ENCODE peak calls at places on chromosomes 4 and X, in nine cellular contexts. E is stomach, C is vagina, Y is OCI-LY7, O is dorsolateral prefrontal cortex, Q is endodermal cell, K is fibroblast of pulmonary artery, W is AG10803, N is neural crest cell. L is an unnamed sample.

GRCh38 chrX:14528629-14529287 is 578 bp upstream of the GLRA2 start:
- DNase-seq in E (peak), C (no peak), Y (peak), O (peak), Q (peak), K (peak), W (peak), N (peak), L (peak)

GRCh38 chr4:41657561-41657960 is 91.0 kb downstream of the PHOX2B start:
- DNase-seq in E (no peak), C (no peak), Y (no peak), O (no peak), Q (no peak), K (no peak), W (no peak), N (no peak), L (no peak)

GRCh38 chr4:63728480-63729177 is 680.6 kb downstream of the TECRL start:
- DNase-seq in E (no peak), C (no peak), Y (no peak), O (no peak), Q (peak), K (peak), W (no peak), N (no peak), L (no peak)

GRCh38 chr4:85486425-85487101 is 11.6 kb downstream of the ARHGAP24 start:
- DNase-seq in E (no peak), C (no peak), Y (no peak), O (no peak), Q (no peak), K (peak), W (peak), N (no peak), L (no peak)

GRCh38 chr4:93203708-93204107 is 624.8 kb upstream of the ATOH1 start:
- DNase-seq in E (no peak), C (no peak), Y (no peak), O (no peak), Q (peak), K (peak), W (no peak), N (no peak), L (no peak)

GRCh38 chr4:2806392-2807355 is 13.8 kb downstream of the SH3BP2 start:
- DNase-seq in E (peak), C (no peak), Y (no peak), O (peak), Q (no peak), K (peak), W (peak), N (no peak), L (no peak)

GRCh38 chrX:36583674-36584073 is 424.5 kb upstream of the FAM47C start:
- DNase-seq in E (no peak), C (no peak), Y (no peak), O (no peak), Q (no peak), K (no peak), W (no peak), N (no peak), L (no peak)

GRCh38 chrX:8043121-8043520 is 115.9 kb upstream of the PNPLA4 start:
- DNase-seq in E (no peak), C (no peak), Y (no peak), O (no peak), Q (no peak), K (no peak), W (no peak), N (no peak), L (no peak)

GRCh38 chrX:141760761-141761160 is 62.2 kb upstream of the SPANXD start:
- DNase-seq in E (no peak), C (no peak), Y (no peak), O (no peak), Q (no peak), K (peak), W (peak), N (no peak), L (no peak)

GRCh38 chr4:6956087-6956433 is 46.4 kb downstream of the TBC1D14 start:
- DNase-seq in E (peak), C (no peak), Y (no peak), O (peak), Q (peak), K (no peak), W (no peak), N (no peak), L (no peak)

GRCh38 chr4:110611968-110612447 is 10.9 kb downstream of the PITX2 start:
- DNase-seq in E (no peak), C (no peak), Y (no peak), O (no peak), Q (peak), K (no peak), W (no peak), N (no peak), L (no peak)

GRCh38 chr4:87811977-87812376 is 12.6 kb downstream of the IBSP start:
- DNase-seq in E (no peak), C (no peak), Y (no peak), O (no peak), Q (no peak), K (no peak), W (no peak), N (no peak), L (no peak)

GRCh38 chr4:84606645-84607044 is 23.7 kb downstream of the CDS1 start:
- DNase-seq in E (no peak), C (no peak), Y (no peak), O (no peak), Q (no peak), K (no peak), W (no peak), N (no peak), L (no peak)

GRCh38 chrX:111151764-111152163 is 55.8 kb downstream of the PAK3 start:
- DNase-seq in E (no peak), C (no peak), Y (no peak), O (no peak), Q (no peak), K (no peak), W (no peak), N (no peak), L (no peak)

GRCh38 chrX:153378607-153379006 is 22.5 kb downstream of the PNMA6E start:
- DNase-seq in E (no peak), C (no peak), Y (no peak), O (no peak), Q (no peak), K (no peak), W (no peak), N (no peak), L (no peak)

GRCh38 chr4:18568600-18568999 is 547.0 kb upstream of the LCORL start:
- DNase-seq in E (no peak), C (no peak), Y (no peak), O (no peak), Q (no peak), K (no peak), W (no peak), N (no peak), L (no peak)

GRCh38 chr4:101000496-101000895 is 346.8 kb downstream of the PPP3CA start:
- DNase-seq in E (no peak), C (no peak), Y (no peak), O (no peak), Q (no peak), K (peak), W (no peak), N (no peak), L (no peak)

GRCh38 chrX:42778096-42778495 is at the start of gene PPP1R2C:
- DNase-seq in E (no peak), C (no peak), Y (no peak), O (no peak), Q (no peak), K (no peak), W (no peak), N (no peak), L (no peak)

GRCh38 chrX:139563251-139563650 is 32.7 kb downstream of the F9 start:
- DNase-seq in E (no peak), C (no peak), Y (no peak), O (no peak), Q (no peak), K (no peak), W (no peak), N (no peak), L (no peak)

DNA sequence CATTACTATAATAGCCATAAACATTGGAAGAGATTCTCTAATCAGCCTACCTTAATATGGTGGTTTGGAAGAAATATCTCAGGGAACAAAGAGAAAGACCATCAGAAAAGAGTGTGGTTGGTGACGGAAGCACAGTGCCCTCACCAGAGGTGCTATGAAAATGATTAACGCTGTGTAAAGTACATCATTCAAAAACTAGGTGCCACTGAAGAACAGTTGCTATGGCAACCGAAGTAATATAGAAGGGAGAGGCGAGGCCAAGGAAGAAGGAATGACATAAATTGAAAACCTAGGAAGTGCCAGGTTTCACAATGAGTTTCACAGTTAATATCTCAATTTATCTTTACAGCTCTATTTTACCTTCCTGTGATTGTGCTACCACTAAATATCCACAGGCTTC is 57.0 kb upstream of the ARSJ start:
- DNase-seq in E (no peak), C (no peak), Y (no peak), O (no peak), Q (no peak), K (no peak), W (no peak), N (no peak), L (no peak)
- TF ChIP-seq CTCF in E (no peak), C (no peak), Y (no peak), O (no peak), Q (no peak), K (no peak), W (no peak), N (no peak), L (no peak)

GRCh38 chrX:103467870-103468269 is 51.4 kb downstream of the RAB40A start:
- DNase-seq in E (no peak), C (no peak), Y (no peak), O (no peak), Q (no peak), K (no peak), W (no peak), N (no peak), L (no peak)

GRCh38 chrX:103464774-103465117 is 54.5 kb downstream of the RAB40A start:
- DNase-seq in E (peak), C (no peak), Y (peak), O (peak), Q (peak), K (peak), W (peak), N (peak), L (peak)

GRCh38 chrX:103467156-103467555 is 52.1 kb downstream of the RAB40A start:
- DNase-seq in E (no peak), C (no peak), Y (no peak), O (no peak), Q (no peak), K (no peak), W (no peak), N (no peak), L (no peak)

GRCh38 chrX:103461156-103461555 is 58.1 kb downstream of the RAB40A start:
- DNase-seq in E (no peak), C (no peak), Y (no peak), O (no peak), Q (no peak), K (no peak), W (peak), N (no peak), L (no peak)

DNA sequence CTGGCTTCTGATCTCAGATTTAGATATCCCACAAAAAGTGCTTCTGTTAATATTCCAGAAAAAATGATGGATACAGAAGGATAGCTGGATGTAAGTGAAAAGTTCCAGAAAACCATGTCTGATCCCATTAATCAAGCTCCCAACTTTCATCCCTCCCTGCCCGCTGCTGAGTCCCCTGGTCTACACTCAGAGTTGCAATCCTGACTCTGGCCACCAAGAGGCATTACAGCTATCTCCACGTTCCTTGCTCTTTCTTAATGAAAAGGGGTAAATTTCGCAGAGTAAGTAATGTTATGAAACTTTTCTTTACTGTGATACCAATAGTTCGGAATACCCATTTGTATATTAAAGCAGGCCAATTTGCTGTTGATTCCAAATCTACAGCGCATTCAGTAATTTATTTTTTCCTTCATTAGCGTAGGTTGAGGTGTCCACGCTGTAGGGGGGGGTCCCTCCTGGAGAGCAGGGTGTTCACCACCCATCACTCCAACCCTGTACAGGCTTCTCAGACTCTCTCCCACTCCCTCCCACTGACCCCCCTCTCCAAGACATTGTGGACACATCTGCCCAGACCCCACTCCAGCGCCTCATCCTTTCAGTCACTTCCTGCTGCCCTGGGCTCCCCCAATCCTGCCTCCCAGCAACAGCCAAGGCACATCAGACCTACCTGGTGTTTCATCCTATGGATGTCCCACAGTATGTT is 55.1 kb downstream of the RAB40A start:
- DNase-seq in E (no peak), C (no peak), Y (peak), O (no peak), Q (peak), K (peak), W (peak), N (peak), L (no peak)
- TF ChIP-seq CTCF in E (no peak), C (no peak), Y (no peak), O (peak), Q (peak), K (peak), W (peak), N (peak), L (no peak)

DNA sequence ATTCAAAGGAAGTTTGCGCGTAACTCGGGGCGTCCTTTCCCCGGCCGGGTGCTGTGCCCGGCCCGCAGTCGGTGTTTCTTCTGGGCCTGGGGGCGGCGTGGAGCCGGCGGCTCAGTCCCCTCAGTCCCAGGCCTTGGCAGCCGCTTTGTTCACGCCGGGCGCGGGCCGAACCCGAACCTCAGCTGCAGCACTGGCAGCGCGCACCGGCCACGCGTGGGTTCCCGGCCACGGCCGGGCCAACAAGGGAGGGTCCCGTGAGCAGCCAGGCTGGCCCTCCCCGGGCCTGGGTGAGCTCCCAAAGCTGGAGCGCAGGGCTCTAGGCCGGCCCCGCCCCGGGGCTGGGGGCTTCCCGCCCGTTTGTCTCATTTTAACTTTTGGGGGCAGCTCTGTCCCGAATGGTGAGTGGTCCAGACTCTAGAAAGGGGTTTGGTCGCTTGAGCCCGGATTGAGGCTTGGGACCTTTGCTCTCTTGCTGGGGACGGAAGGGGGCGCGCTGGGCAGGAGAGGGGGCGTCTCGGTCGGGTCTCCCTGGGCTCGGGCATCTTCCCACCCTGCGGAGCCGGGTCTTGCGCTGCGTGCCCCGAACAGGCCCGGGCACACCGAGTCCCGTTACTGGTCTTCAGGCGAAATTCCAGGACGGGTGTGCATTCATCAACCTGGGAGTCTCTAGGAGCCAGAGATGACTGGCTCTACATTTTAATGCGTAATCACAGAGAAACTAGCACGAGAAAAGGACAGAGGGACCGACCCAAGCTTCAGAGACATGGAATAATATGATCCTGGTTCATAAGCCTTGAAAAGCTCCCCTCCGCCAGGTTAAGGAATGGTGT is 177.1 kb downstream of the CBR4 start:
- DNase-seq in E (peak), C (no peak), Y (no peak), O (peak), Q (peak), K (peak), W (no peak), N (peak), L (no peak)
- TF ChIP-seq CTCF in E (no peak), C (no peak), Y (no peak), O (peak), Q (peak), K (peak), W (peak), N (peak), L (no peak)

GRCh38 chrX:79530310-79531108 is 163.4 kb upstream of the ITM2A start:
- DNase-seq in E (no peak), C (no peak), Y (no peak), O (no peak), Q (no peak), K (no peak), W (no peak), N (no peak), L (no peak)

DNA sequence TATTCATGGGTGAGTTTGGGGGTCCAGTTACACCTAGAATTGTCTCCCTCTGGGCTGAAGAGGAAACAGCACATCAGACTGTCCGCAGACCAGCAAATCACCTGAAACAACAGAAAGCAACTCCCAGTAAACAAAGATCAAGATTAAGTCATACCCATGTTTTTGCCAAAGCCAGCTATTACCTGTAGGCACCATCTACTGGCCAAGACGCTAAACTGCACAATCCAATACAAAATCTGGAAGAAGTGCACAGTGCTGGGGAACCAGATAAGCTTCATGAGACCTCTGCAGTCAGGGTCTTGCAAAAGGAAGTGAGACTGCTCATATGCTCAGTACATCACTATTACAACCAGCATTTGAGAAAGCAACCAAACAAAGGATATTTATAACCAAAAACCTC is 157.5 kb upstream of the ITM2A start:
- DNase-seq in E (no peak), C (no peak), Y (no peak), O (no peak), Q (peak), K (no peak), W (no peak), N (no peak), L (no peak)
- TF ChIP-seq CTCF in E (no peak), C (no peak), Y (peak), O (no peak), Q (peak), K (no peak), W (no peak), N (peak), L (no peak)

GRCh38 chr4:28378109-28378830 is 1517.6 kb downstream of the STIM2 start:
- DNase-seq in E (no peak), C (no peak), Y (no peak), O (no peak), Q (peak), K (no peak), W (peak), N (no peak), L (no peak)
- TF ChIP-seq CTCF in E (no peak), C (no peak), Y (no peak), O (no peak), Q (peak), K (peak), W (peak), N (no peak), L (no peak)

DNA sequence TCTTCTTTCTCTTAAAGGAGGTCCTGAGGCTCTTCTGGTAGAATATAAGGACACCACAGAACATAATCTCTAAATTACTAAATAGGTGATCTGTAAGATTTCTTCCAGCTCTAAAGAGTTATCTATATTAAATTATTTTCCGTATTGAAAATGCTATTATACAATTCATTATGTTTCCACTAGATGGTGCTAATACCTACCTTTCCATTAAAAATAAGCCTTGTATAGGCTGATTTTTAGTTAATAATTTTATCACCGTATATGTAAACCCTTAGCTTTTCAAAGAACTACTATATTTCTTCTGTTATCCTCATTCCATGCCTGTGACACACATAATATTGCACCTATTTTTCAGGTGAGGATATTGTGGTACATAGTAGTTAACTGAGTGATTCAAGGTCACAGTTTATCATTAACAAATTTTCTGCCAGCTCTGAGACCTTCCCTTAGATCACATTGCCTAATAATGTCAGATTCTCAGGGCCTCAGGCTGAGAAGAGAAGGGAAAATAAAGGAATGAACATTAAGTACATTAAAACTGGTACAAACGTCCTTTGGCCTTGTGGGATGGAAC is 138.8 kb downstream of the TEX11 start:
- DNase-seq in E (no peak), C (no peak), Y (peak), O (no peak), Q (no peak), K (peak), W (no peak), N (no peak), L (no peak)
- TF ChIP-seq CTCF in E (no peak), C (no peak), Y (peak), O (peak), Q (peak), K (peak), W (peak), N (peak), L (no peak)

L was measured in omental fat pad.